ENCODE peak calls at places on chromosomes 12 and 14, in five cellular contexts. A is prostate gland, J is hepatocyte, R is GM23338, T is AG09309. F is an unnamed sample.

GRCh38 chr14:53380508-53381225 is 227.5 kb upstream of the DDHD1 start:
- DNase-seq in A (no peak), J (no peak), R (no peak), T (no peak), F (no peak)

GRCh38 chr14:77303417-77304156 is 17.1 kb downstream of the POMT2 start:
- DNase-seq in A (no peak), J (peak), R (no peak), T (peak), F (no peak)

GRCh38 chr12:41286426-41286825 is 98.3 kb downstream of the PDZRN4 start:
- DNase-seq in A (peak), J (peak), R (no peak), T (no peak), F (no peak)

GRCh38 chr14:37114039-37114438 is 58.4 kb downstream of the SLC25A21 start:
- DNase-seq in A (no peak), J (no peak), R (no peak), T (no peak), F (no peak)

GRCh38 chr14:29940482-29940881 is 12.8 kb upstream of the PRKD1 start:
- DNase-seq in A (no peak), J (no peak), R (no peak), T (no peak), F (no peak)

GRCh38 chr12:19953734-19954133 is 414.6 kb upstream of the PDE3A start:
- DNase-seq in A (no peak), J (no peak), R (no peak), T (no peak), F (no peak)

GRCh38 chr14:51546099-51546498 is 105.6 kb upstream of the FRMD6 start:
- DNase-seq in A (no peak), J (no peak), R (no peak), T (no peak), F (no peak)

GRCh38 chr12:52673216-52673615 is 7.0 kb downstream of the KRT1 start:
- DNase-seq in A (no peak), J (no peak), R (no peak), T (no peak), F (peak)

GRCh38 chr14:99320105-99320572 is 48.1 kb upstream of the BCL11B start:
- DNase-seq in A (no peak), J (peak), R (peak), T (no peak), F (no peak)

GRCh38 chr12:128848371-128848770 is 4.9 kb upstream of the GLT1D1 start:
- DNase-seq in A (no peak), J (no peak), R (no peak), T (no peak), F (no peak)

GRCh38 chr12:105554223-105554678 is 223.8 kb downstream of the C12orf75 start:
- DNase-seq in A (no peak), J (no peak), R (peak), T (no peak), F (no peak)

GRCh38 chr12:112906712-112907414 is at the start of gene OAS1:
- DNase-seq in A (peak), J (peak), R (no peak), T (no peak), F (peak)
- H3K4me3 ChIP-seq in A (peak), J (no peak), R (no peak), T (peak), F (peak)

GRCh38 chr12:78343657-78344056 is 513.0 kb downstream of the NAV3 start:
- DNase-seq in A (no peak), J (no peak), R (no peak), T (no peak), F (no peak)

GRCh38 chr12:78338054-78338785 is 507.5 kb downstream of the NAV3 start:
- DNase-seq in A (no peak), J (no peak), R (no peak), T (no peak), F (no peak)

GRCh38 chr12:78340406-78340805 is 509.7 kb downstream of the NAV3 start:
- DNase-seq in A (no peak), J (no peak), R (no peak), T (no peak), F (no peak)
- TF ChIP-seq CTCF in A (no peak), J (no peak), R (no peak), T (no peak), F (no peak)

GRCh38 chr12:47270782-47271664 is 191.3 kb upstream of the AMIGO2 start:
- DNase-seq in A (no peak), J (no peak), R (no peak), T (peak), F (no peak)

GRCh38 chr12:47274725-47275124 is 195.0 kb upstream of the AMIGO2 start:
- DNase-seq in A (no peak), J (no peak), R (no peak), T (no peak), F (no peak)

GRCh38 chr12:47273191-47273626 is 193.4 kb upstream of the AMIGO2 start:
- DNase-seq in A (no peak), J (no peak), R (no peak), T (no peak), F (no peak)

GRCh38 chr12:47272412-47273190 is 192.8 kb upstream of the AMIGO2 start:
- DNase-seq in A (no peak), J (no peak), R (no peak), T (no peak), F (no peak)

GRCh38 chr12:47271800-47272230 is 192.1 kb upstream of the AMIGO2 start:
- DNase-seq in A (no peak), J (no peak), R (no peak), T (no peak), F (no peak)
- H3K4me3 ChIP-seq in A (no peak), J (no peak), R (no peak), T (no peak), F (no peak)

GRCh38 chr12:130043685-130044421 is 118.4 kb upstream of the FZD10 start:
- DNase-seq in A (no peak), J (peak), R (no peak), T (no peak), F (no peak)

GRCh38 chr12:130044991-130045621 is 117.2 kb upstream of the FZD10 start:
- DNase-seq in A (peak), J (peak), R (peak), T (no peak), F (peak)

DNA sequence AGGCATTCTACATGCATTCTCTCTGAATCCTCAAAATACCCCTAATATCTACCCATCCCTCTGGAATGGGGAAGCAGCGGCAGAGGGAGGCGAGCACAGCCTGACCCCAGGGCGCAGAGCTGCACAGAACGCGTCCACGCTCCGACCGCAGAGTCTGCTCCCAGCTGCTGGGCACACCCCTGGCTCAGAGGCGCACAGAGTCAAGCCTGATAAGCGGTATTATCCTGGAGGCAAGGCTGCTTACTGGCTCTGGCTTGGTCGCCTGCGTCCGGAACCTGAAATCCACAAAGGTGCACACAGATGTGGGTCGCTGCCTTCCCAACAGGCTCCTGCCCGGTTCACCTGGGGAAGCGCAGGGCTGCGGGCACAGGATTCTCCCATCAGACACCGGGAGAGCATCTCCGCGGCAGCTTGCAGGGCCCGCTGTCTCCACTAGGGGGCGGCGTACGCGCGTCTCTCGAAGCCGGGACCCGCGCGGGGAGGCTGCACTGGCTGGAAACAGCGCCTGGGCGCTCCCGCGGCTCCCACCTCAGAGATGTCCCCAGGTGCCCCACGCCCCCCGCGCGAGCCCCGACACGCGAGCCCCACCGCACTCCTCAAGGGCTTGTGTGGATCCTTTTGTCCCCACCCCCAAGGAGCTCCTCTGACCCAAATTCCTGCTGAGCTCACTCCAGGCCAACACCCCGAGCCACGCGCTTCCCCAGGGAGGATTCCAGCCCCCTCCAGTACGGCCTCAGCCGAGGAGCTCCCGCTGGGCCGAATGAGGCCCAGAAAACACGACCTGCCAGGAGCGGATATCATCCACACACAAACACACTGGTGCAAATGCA is 120.1 kb upstream of the FZD10 start:
- DNase-seq in A (peak), J (peak), R (peak), T (no peak), F (no peak)
- TF ChIP-seq CTCF in A (peak), J (peak), R (peak), T (no peak), F (no peak)

F was measured in Caco-2.